ENCODE peak calls at places on chromosomes 2 and 18, in five cellular contexts. S is iPS DF 6.9, I is mesendoderm, C is tibial artery, W is Caco-2. Q is an unnamed sample.
A peak's percentile ranks its signal among the peaks of the same experiment; 100 is the strongest.

GRCh38 chr2:55839182-55839819 is 84.3 kb downstream of the EFEMP1 start:
- DNase-seq in S (no peak), I (peak; percentile 70), C (no peak), W (peak; percentile 86), Q (no peak)

GRCh38 chr2:43029186-43029585 is 197.2 kb downstream of the ZFP36L2 start:
- DNase-seq in S (no peak), I (no peak), C (peak; percentile 35), W (no peak), Q (no peak)

GRCh38 chr2:8541636-8542035 is 140.2 kb upstream of the ID2 start:
- DNase-seq in S (no peak), I (no peak), C (peak; percentile 32), W (no peak), Q (no peak)

GRCh38 chr2:237997521-237997920 is 30.7 kb downstream of the UBE2F start:
- DNase-seq in S (no peak), I (no peak), C (no peak), W (no peak), Q (no peak)

GRCh38 chr2:181037922-181038321 is 57.5 kb downstream of the UBE2E3 start:
- DNase-seq in S (no peak), I (no peak), C (no peak), W (no peak), Q (no peak)

GRCh38 chr2:66985901-66986300 is 411.2 kb upstream of the ETAA1 start:
- DNase-seq in S (no peak), I (no peak), C (no peak), W (no peak), Q (no peak)

GRCh38 chr2:102708847-102709559 is 52.8 kb upstream of the TMEM182 start:
- DNase-seq in S (no peak), I (peak; percentile 63), C (no peak), W (peak; percentile 51), Q (no peak)

GRCh38 chr2:115160523-115161521 is 718.4 kb downstream of the DPP10 start:
- DNase-seq in S (peak; percentile 29), I (peak; percentile 83), C (no peak), W (no peak), Q (peak; percentile 28)

GRCh38 chr2:146135245-146135644 is 1615.3 kb upstream of the ZEB2 start:
- DNase-seq in S (no peak), I (peak; percentile 77), C (no peak), W (no peak), Q (no peak)

GRCh38 chr18:55407191-55407590 is 180.8 kb downstream of the TCF4 start:
- DNase-seq in S (no peak), I (no peak), C (no peak), W (no peak), Q (no peak)

GRCh38 chr2:218407717-218408116 is 8.0 kb downstream of the CTDSP1 start:
- DNase-seq in S (no peak), I (no peak), C (no peak), W (no peak), Q (peak; percentile 60)

GRCh38 chr18:33833847-33834246 is 255.8 kb downstream of the ASXL3 start:
- DNase-seq in S (no peak), I (peak; percentile 11), C (no peak), W (no peak), Q (no peak)

GRCh38 chr2:106159867-106160785 is 34.0 kb downstream of the UXS1 start:
- DNase-seq in S (no peak), I (no peak), C (no peak), W (no peak), Q (no peak)

GRCh38 chr18:54777118-54777791 is 51.0 kb upstream of the RAB27B start:
- DNase-seq in S (no peak), I (no peak), C (no peak), W (no peak), Q (no peak)

GRCh38 chr2:62814132-62814531 is 108.6 kb downstream of the EHBP1 start:
- DNase-seq in S (no peak), I (no peak), C (no peak), W (no peak), Q (no peak)

GRCh38 chr2:120978359-120979050 is 242.8 kb downstream of the GLI2 start:
- DNase-seq in S (no peak), I (no peak), C (no peak), W (peak; percentile 50), Q (no peak)

GRCh38 chr2:180472133-180472532 is 465.0 kb upstream of the CWC22 start:
- DNase-seq in S (no peak), I (no peak), C (no peak), W (no peak), Q (no peak)

GRCh38 chr18:984004-984403 is 79.3 kb downstream of the ADCYAP1 start:
- DNase-seq in S (no peak), I (no peak), C (no peak), W (no peak), Q (no peak)

GRCh38 chr2:65300134-65300771 is 72.6 kb downstream of the ACTR2 start:
- DNase-seq in S (no peak), I (no peak), C (peak; percentile 91), W (no peak), Q (peak; percentile 87)

GRCh38 chr2:182867411-182868048 is 1.1 kb upstream of the FRZB start:
- DNase-seq in S (no peak), I (peak; percentile 23), C (no peak), W (no peak), Q (no peak)

GRCh38 chr18:13273800-13274199 is 55.2 kb downstream of the LDLRAD4 start:
- DNase-seq in S (no peak), I (no peak), C (no peak), W (no peak), Q (peak; percentile 38)

GRCh38 chr2:212745359-212745758 is 206.8 kb upstream of the ERBB4 start:
- DNase-seq in S (no peak), I (no peak), C (no peak), W (no peak), Q (no peak)

GRCh38 chr2:157501026-157501425 is 57.1 kb upstream of the CYTIP start:
- DNase-seq in S (no peak), I (no peak), C (no peak), W (no peak), Q (no peak)

DNA sequence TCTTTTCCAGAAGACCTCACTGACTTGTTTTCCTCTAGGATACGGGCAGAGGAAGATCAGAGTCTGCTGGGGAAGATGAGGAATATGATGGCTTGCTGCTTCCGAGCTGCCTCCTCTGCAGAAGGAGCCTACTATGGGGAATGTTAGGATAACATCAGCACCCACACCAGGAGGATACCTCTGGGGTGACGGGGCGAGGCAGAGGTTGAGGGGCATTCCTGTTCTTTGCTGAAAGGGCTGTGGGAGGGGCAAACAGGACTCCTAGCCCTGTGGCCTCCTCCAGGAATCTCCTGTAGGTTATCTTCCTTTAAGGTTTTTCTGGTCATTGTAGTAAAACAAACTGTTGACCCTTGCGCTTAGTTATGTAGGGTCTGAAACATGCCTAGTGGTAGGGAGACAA is 102.5 kb downstream of the CRIM1 start:
- DNase-seq in S (no peak), I (peak; percentile 58), C (no peak), W (no peak), Q (no peak)
- H3K4me1 ChIP-seq in S (peaks cover 11% of the 10 kb centered on the region), I (peaks cover 18% of the 10 kb centered on the region), C (peaks cover 81% of the 10 kb centered on the region), W (peaks cover 90% of the 10 kb centered on the region), Q (peaks cover 12% of the 10 kb centered on the region)

GRCh38 chr2:206263959-206264603 is 10.4 kb upstream of the ZDBF2 start:
- DNase-seq in S (no peak), I (no peak), C (no peak), W (no peak), Q (no peak)
- H3K27me3 ChIP-seq in S (peaks cover 72% of the 10 kb centered on the region), I (peaks cover 63% of the 10 kb centered on the region), C (peaks cover 64% of the 10 kb centered on the region), W (no peaks in the 10 kb centered on the region), Q (peaks cover 2% of the 10 kb centered on the region)

DNA sequence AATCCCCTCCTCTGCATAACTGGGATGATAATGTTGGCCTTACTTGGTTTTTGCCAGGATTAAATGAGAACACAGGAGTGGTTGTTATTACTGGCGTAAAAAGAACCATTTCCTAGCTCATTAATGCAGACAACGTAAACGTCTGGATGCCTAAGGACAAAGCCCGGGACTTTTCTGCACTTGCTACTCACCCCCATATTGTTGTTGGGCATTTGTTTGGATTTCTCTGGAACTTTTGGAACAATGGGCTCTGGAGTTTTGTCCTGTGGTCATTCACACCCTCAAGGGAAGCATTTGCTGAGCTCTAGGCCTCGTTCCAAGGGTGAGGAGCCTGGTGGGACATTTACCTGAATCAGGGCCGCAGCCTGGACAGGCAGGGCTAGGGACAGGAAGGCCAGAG is 76.0 kb downstream of the HS1BP3 start:
- DNase-seq in S (no peak), I (no peak), C (no peak), W (no peak), Q (no peak)
- H3K4me1 ChIP-seq in S (no peaks in the 10 kb centered on the region), I (peaks cover 2% of the 10 kb centered on the region), C (peaks cover 20% of the 10 kb centered on the region), W (peaks cover 19% of the 10 kb centered on the region), Q (peaks cover 54% of the 10 kb centered on the region)

GRCh38 chr2:7419814-7420213 is 502.6 kb downstream of the RNF144A start:
- DNase-seq in S (no peak), I (no peak), C (no peak), W (no peak), Q (no peak)

GRCh38 chr2:7418343-7418742 is 501.1 kb downstream of the RNF144A start:
- DNase-seq in S (no peak), I (no peak), C (no peak), W (no peak), Q (peak; percentile 23)

GRCh38 chr2:7417845-7418244 is 500.6 kb downstream of the RNF144A start:
- DNase-seq in S (no peak), I (no peak), C (no peak), W (no peak), Q (no peak)
- H3K27me3 ChIP-seq in S (no peaks in the 10 kb centered on the region), I (no peaks in the 10 kb centered on the region), C (no peaks in the 10 kb centered on the region), W (no peaks in the 10 kb centered on the region), Q (no peaks in the 10 kb centered on the region)

Q was measured in right cardiac atrium.